ENCODE peak calls at places on chromosomes 1 and 21, in four cellular contexts. A, P, T and O are unnamed samples.

GRCh38 chr1:155759966-155760630 is 71.2 kb downstream of the DAP3 start:
- DNase-seq in A (no peak), P (no peak), T (no peak), O (no peak)

GRCh38 chr21:44047996-44048560 is 36.0 kb downstream of the TRAPPC10 start:
- DNase-seq in A (no peak), P (no peak), T (no peak), O (no peak)

GRCh38 chr1:146007785-146008133 is 11.4 kb upstream of the TXNIP start:
- DNase-seq in A (no peak), P (no peak), T (no peak), O (no peak)

GRCh38 chr1:96559707-96560588 is 161.6 kb upstream of the PTBP2 start:
- DNase-seq in A (peak), P (no peak), T (peak), O (peak)

GRCh38 chr1:3542635-3543034 is 68.7 kb downstream of the MEGF6 start:
- DNase-seq in A (no peak), P (no peak), T (no peak), O (no peak)

GRCh38 chr21:29308456-29308783 is 9.7 kb downstream of the BACH1 start:
- DNase-seq in A (no peak), P (no peak), T (no peak), O (no peak)

GRCh38 chr1:95506736-95507404 is 272.9 kb downstream of the RWDD3 start:
- DNase-seq in A (no peak), P (no peak), T (no peak), O (no peak)

GRCh38 chr1:58903450-58904298 is 119.8 kb upstream of the JUN start:
- DNase-seq in A (peak), P (peak), T (peak), O (peak)

GRCh38 chr1:23166854-23167253 is 1.8 kb downstream of the LUZP1 start:
- DNase-seq in A (no peak), P (no peak), T (no peak), O (no peak)

GRCh38 chr1:201660931-201661822 is 122.2 kb downstream of the NAV1 start:
- DNase-seq in A (no peak), P (no peak), T (no peak), O (no peak)

GRCh38 chr1:86616871-86617270 is 70.0 kb downstream of the CLCA4 start:
- DNase-seq in A (no peak), P (no peak), T (no peak), O (no peak)

GRCh38 chr1:159009704-159010361 is at the start of gene IFI16:
- DNase-seq in A (peak), P (peak), T (no peak), O (peak)

GRCh38 chr1:216314369-216315095 is 108.7 kb downstream of the USH2A start:
- DNase-seq in A (peak), P (no peak), T (no peak), O (no peak)

GRCh38 chr1:93715529-93716126 is 34.0 kb upstream of the BCAR3 start:
- DNase-seq in A (peak), P (no peak), T (no peak), O (no peak)

GRCh38 chr1:84800090-84801073 is 92.6 kb downstream of the LPAR3 start:
- DNase-seq in A (no peak), P (no peak), T (no peak), O (no peak)

GRCh38 chr1:32703479-32704291 is 1.1 kb upstream of the SYNC start:
- DNase-seq in A (peak), P (no peak), T (peak), O (peak)

GRCh38 chr1:234111458-234112142 is 207.1 kb downstream of the SLC35F3 start:
- DNase-seq in A (peak), P (no peak), T (no peak), O (peak)

GRCh38 chr21:31623664-31624063 is 35.8 kb upstream of the SOD1 start:
- DNase-seq in A (no peak), P (no peak), T (no peak), O (no peak)

GRCh38 chr1:25786887-25787286 is 13.1 kb upstream of the SELENON start:
- DNase-seq in A (no peak), P (no peak), T (no peak), O (peak)

GRCh38 chr1:112841825-112842224 is 114.2 kb downstream of the SLC16A1 start:
- DNase-seq in A (no peak), P (no peak), T (no peak), O (no peak)

GRCh38 chr1:8674912-8675311 is 142.5 kb downstream of the RERE start:
- DNase-seq in A (no peak), P (no peak), T (no peak), O (peak)

GRCh38 chr1:202376247-202376646 is 27.7 kb downstream of the PPP1R12B start:
- DNase-seq in A (peak), P (no peak), T (no peak), O (no peak)

GRCh38 chr1:50348449-50349241 is 74.6 kb downstream of the DMRTA2 start:
- DNase-seq in A (peak), P (peak), T (peak), O (peak)

GRCh38 chr1:235050911-235051360 is 77.7 kb downstream of the TOMM20 start:
- DNase-seq in A (peak), P (no peak), T (no peak), O (no peak)

GRCh38 chr1:150281221-150281757 is 1.1 kb upstream of the CIART start:
- DNase-seq in A (peak), P (peak), T (peak), O (peak)

GRCh38 chr1:41758904-41759548 is 159.7 kb downstream of the HIVEP3 start:
- DNase-seq in A (peak), P (no peak), T (peak), O (peak)

GRCh38 chr21:32921632-32922230 is 104.0 kb upstream of the OLIG2 start:
- DNase-seq in A (peak), P (peak), T (no peak), O (no peak)

GRCh38 chr1:179877586-179878265 is at the start of gene TOR1AIP2:
- DNase-seq in A (peak), P (peak), T (peak), O (peak)

GRCh38 chr1:207962716-207963428 is 51.9 kb upstream of the CD34 start:
- DNase-seq in A (peak), P (no peak), T (no peak), O (no peak)

GRCh38 chr1:20565234-20565633 is 12.9 kb downstream of the FAM43B start:
- DNase-seq in A (no peak), P (no peak), T (no peak), O (no peak)

GRCh38 chr1:175317309-175317708 is 124.7 kb upstream of the KIAA0040 start:
- DNase-seq in A (peak), P (peak), T (no peak), O (no peak)

GRCh38 chr21:16563795-16564194 is 834.0 kb downstream of the USP25 start:
- DNase-seq in A (no peak), P (no peak), T (peak), O (peak)

GRCh38 chr1:53311104-53311908 is 16.6 kb downstream of the LRP8 start:
- DNase-seq in A (no peak), P (no peak), T (no peak), O (no peak)

GRCh38 chr1:229305402-229305801 is 34.5 kb downstream of the RAB4A start:
- DNase-seq in A (no peak), P (no peak), T (no peak), O (no peak)

GRCh38 chr1:39103321-39104157 is 77.4 kb downstream of the NDUFS5 start:
- DNase-seq in A (peak), P (no peak), T (no peak), O (no peak)